ENCODE peak calls at places on chromosomes 13 and 19, in four cellular contexts. U, K, I and H are unnamed samples.

GRCh38 chr19:50315773-50316448 is 13.3 kb downstream of the KCNC3 start:
- DNase-seq in U (no peak), K (no peak), I (no peak), H (peak)

GRCh38 chr13:50071399-50071798 is 56.2 kb downstream of the KCNRG start:
- DNase-seq in U (no peak), K (no peak), I (no peak), H (peak)

GRCh38 chr19:57249329-57249728 is 8.9 kb downstream of the ZNF805 start:
- DNase-seq in U (no peak), K (no peak), I (no peak), H (no peak)

GRCh38 chr19:35317464-35318043 is 11.4 kb upstream of the CD22 start:
- DNase-seq in U (no peak), K (no peak), I (no peak), H (no peak)

GRCh38 chr13:105307776-105308175 is 1227.7 kb downstream of the EFNB2 start:
- DNase-seq in U (no peak), K (no peak), I (no peak), H (no peak)

GRCh38 chr19:34512254-34512796 is 30.8 kb downstream of the WTIP start:
- DNase-seq in U (no peak), K (no peak), I (no peak), H (no peak)

GRCh38 chr13:59914556-59914955 is 249.2 kb downstream of the DIAPH3 start:
- DNase-seq in U (no peak), K (no peak), I (no peak), H (no peak)

GRCh38 chr13:83372786-83373185 is 509.5 kb downstream of the SLITRK1 start:
- DNase-seq in U (no peak), K (no peak), I (no peak), H (no peak)

GRCh38 chr13:99258946-99259345 is 767 bp upstream of the GPR18 start:
- DNase-seq in U (no peak), K (no peak), I (peak), H (no peak)

GRCh38 chr19:33781996-33782395 is 14.7 kb upstream of the KCTD15 start:
- DNase-seq in U (no peak), K (no peak), I (no peak), H (no peak)

GRCh38 chr19:19399733-19400438 is 5.6 kb upstream of the GATAD2A start:
- DNase-seq in U (no peak), K (no peak), I (no peak), H (no peak)

GRCh38 chr13:20658451-20658850 is 45.0 kb upstream of the IL17D start:
- DNase-seq in U (no peak), K (no peak), I (no peak), H (no peak)

GRCh38 chr13:80755925-80756324 is 415.0 kb upstream of the SPRY2 start:
- DNase-seq in U (no peak), K (no peak), I (no peak), H (no peak)

GRCh38 chr19:34343751-34344150 is 21.2 kb upstream of the GPI start:
- DNase-seq in U (no peak), K (no peak), I (no peak), H (no peak)

GRCh38 chr19:4472174-4472974 is at the start of gene HDGFL2:
- DNase-seq in U (no peak), K (peak), I (no peak), H (no peak)

GRCh38 chr19:14091885-14092462 is 1.4 kb upstream of the SAMD1 start:
- DNase-seq in U (no peak), K (no peak), I (peak), H (no peak)

GRCh38 chr13:113836917-113837553 is 26.8 kb downstream of the GAS6 start:
- DNase-seq in U (peak), K (peak), I (no peak), H (no peak)

GRCh38 chr13:20960663-20961309 is 58.2 kb upstream of the XPO4 start:
- DNase-seq in U (no peak), K (no peak), I (no peak), H (no peak)

GRCh38 chr13:21344662-21345176 is 114.4 kb downstream of the ZDHHC20 start:
- DNase-seq in U (no peak), K (no peak), I (peak), H (peak)

GRCh38 chr19:38429055-38429810 is 3.2 kb upstream of the RASGRP4 start:
- DNase-seq in U (no peak), K (no peak), I (no peak), H (no peak)

GRCh38 chr13:37277435-37278144 is 172.1 kb upstream of the CSNK1A1L start:
- DNase-seq in U (no peak), K (no peak), I (no peak), H (no peak)

GRCh38 chr13:102317593-102317992 is 84.3 kb downstream of the FGF14 start:
- DNase-seq in U (peak), K (peak), I (no peak), H (no peak)

GRCh38 chr13:98206946-98207345 is 29.9 kb upstream of the RNF113B start:
- DNase-seq in U (no peak), K (no peak), I (no peak), H (no peak)

GRCh38 chr13:113656831-113657671 is 947 bp downstream of the ATP4B start:
- DNase-seq in U (peak), K (peak), I (no peak), H (no peak)

GRCh38 chr13:94419304-94419943 is 60.1 kb downstream of the DCT start:
- DNase-seq in U (no peak), K (no peak), I (no peak), H (no peak)

GRCh38 chr13:69094485-69094884 is 1013.1 kb upstream of the ATXN8OS start:
- DNase-seq in U (no peak), K (no peak), I (no peak), H (no peak)

GRCh38 chr19:310781-311496 is 19.7 kb upstream of the PLPP2 start:
- DNase-seq in U (peak), K (no peak), I (no peak), H (no peak)

DNA sequence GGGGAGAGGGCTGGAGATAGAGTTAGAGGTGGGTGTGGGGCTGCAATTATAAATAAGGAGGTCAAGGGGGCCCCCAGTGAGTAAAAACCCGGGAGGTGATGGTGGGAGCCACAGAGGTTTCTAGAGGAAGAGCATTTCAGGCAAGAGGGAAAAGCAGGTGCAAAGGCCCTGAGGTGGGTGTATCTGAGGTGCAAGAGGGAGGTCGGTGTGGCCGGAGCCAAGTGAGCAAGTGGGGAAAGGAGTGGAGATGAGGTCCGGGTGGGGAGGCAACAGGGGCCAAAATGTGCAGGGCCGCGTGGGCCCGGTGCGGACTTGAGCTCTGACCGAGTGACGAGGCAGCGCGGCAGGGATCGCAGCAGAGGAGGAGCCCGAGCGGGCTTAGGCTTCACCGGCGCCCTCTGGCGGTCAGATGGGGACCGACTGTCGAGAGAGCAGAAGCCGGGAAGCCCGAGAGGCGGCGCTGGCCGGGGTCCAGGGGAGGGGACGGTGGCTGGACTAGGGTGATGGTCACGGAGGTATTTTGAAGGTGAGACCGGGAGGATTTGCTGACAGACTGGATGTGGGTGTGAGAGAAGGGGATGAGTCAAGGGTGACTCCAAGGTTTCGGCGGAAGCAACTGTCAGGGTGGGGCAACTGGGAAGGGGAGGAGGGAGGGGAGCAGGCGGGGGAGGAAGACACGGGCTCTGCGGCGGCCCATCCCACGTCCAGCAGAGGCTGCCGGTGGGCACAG is 17.7 kb upstream of the SPACA4 start:
- DNase-seq in U (peak), K (peak), I (peak), H (peak)
- H3K4me3 ChIP-seq in U (peak), K (no peak), I (peak), H (no peak)

GRCh38 chr13:51966186-51966585 is 45.1 kb downstream of the ATP7B start:
- DNase-seq in U (no peak), K (no peak), I (no peak), H (no peak)

GRCh38 chr13:51971520-51972426 is 39.5 kb downstream of the ATP7B start:
- DNase-seq in U (no peak), K (no peak), I (no peak), H (no peak)

GRCh38 chr13:51970251-51970793 is 40.9 kb downstream of the ATP7B start:
- DNase-seq in U (no peak), K (no peak), I (no peak), H (peak)

DNA sequence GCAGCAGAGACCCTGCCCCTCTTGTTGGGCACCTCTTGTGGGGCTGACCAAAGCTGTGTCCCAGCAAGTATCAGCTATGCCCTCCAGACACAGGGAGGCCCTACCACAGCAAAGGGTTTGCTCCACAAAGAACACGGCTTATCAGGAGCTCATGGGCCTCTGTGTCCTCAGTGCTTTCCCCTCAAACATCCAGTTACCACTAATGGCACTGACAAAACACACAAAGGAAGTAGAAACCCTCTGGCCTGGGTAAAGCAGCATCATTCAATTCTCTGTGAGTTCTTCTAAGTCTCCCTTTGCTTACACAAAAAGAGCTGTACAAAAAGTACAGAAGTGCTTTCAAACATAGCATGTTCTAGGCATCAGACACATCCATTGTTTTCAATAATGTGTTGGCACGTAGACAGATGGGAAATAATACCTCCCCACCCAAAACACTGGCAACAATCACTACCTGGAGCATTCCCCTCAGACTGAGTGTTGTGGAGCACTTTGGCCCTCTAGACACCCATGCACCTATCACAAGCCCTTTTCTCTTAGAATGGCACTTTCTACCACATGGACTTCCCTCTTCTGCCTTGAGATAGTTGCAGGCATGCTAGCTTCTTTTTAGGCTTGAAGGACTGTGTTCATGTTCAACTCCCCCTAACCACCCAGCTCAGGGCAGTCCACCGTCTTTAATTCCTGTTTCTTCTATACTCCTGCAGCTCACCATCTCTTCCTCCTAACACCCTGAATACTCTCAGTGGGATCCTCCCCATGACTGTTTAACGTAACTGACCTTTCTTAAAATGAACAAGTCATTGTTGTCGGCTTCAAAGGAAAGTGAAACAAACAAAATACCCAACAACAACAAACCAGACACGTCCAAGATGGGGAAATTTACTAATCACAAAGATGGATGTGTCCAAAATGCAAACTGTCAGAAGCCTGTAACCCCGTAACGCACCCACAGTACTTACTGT is 43.5 kb downstream of the ATP7B start:
- DNase-seq in U (no peak), K (no peak), I (no peak), H (no peak)
- H3K4me3 ChIP-seq in U (no peak), K (no peak), I (no peak), H (no peak)

DNA sequence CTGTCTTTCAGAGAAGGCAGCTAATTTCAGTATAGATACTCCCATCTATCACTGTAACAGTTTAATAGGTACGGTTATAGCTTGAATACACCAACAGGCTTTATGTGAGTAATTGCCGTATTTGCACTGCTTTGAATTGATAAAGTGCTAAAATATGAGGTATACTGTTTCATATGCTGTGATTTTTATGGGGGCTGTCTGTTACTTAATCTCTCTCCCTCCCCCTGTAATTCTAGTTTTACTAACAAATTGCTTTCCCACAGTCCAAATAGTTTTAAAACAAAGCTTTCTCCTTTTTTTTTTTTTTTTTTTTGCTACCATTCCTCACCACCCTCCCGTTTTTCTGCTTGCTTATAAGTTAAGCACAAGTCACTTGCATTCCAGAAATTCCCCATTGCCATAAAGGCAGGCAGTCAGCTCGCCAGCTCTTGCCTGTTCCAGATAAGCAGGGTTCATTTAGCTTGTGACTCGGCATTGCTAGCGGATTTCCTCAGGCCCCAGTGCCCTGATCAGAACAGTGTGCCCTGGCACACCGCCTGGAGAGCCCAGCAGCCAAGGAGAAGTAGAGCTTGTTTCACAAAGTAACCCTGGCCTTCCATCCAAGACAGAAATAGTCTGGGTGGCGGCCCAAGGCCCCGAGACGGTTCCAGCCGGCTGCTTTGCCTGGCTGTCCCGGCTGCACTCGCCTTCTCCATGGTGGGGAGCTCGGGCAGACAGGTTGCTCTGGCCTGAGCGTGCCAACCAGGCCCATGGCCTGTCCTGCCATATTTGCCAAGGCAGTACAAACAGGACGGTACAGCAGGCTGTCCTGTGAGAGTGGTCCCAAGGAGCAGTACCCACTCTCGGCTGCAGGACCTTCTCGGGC is 43.5 kb upstream of the NPAS1 start:
- DNase-seq in U (peak), K (peak), I (no peak), H (no peak)
- H3K4me3 ChIP-seq in U (no peak), K (no peak), I (no peak), H (no peak)

DNA sequence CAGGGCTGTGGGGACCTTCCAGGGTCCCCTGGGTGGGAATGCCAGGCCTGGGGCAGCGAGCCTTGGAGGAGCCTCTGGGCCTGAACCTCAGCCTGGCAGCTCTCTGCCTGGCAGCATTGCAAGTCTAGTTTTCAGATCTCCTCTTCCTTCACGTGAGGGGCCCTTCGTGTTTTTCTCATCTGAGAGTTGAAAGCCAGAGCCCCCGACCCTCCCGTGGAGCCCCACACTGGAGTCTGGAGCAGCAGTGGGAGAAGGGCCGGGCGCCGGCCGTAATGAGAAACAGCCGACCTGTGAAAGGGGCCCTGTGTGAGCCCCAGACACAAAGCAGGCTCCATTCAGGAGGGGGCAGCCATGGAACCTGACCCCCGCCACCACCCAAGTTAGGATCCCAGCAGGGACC is 19.3 kb downstream of the TMED1 start:
- DNase-seq in U (no peak), K (no peak), I (no peak), H (no peak)
- H3K4me3 ChIP-seq in U (peak), K (no peak), I (no peak), H (no peak)

GRCh38 chr19:7676854-7677253 is at the start of gene MCEMP1:
- DNase-seq in U (no peak), K (no peak), I (no peak), H (no peak)

GRCh38 chr19:7670790-7671189 is 1.9 kb downstream of the RETN start:
- DNase-seq in U (no peak), K (no peak), I (no peak), H (no peak)

GRCh38 chr19:7672522-7672921 is 3.7 kb downstream of the RETN start:
- DNase-seq in U (no peak), K (no peak), I (no peak), H (no peak)

GRCh38 chr19:7676376-7676775 is 514 bp upstream of the MCEMP1 start:
- DNase-seq in U (no peak), K (no peak), I (peak), H (peak)

GRCh38 chr19:7673995-7674667 is 2.8 kb upstream of the MCEMP1 start:
- DNase-seq in U (peak), K (peak), I (peak), H (peak)
- H3K4me3 ChIP-seq in U (no peak), K (no peak), I (no peak), H (peak)